ENCODE peak calls at places on chromosomes 2 and 18, in six cellular contexts. V is lower lobe of right lung, O is DND-41, P is sigmoid colon, H is upper lobe of right lung, N is GM12878. Y is an unnamed sample. For H3K4me1 and H3K27me3, the result is how much of the 10 kb centered on the place peaks cover.

GRCh38 chr2:128379021-128380005 is 60.6 kb upstream of the HS6ST1 start:
- DNase-seq in H (peak), O (no peak), N (no peak), P (peak), V (peak), Y (no peak)

GRCh38 chr2:44952143-44952805 is 10.8 kb downstream of the SIX3 start:
- DNase-seq in P (no peak), V (peak), H (no peak), N (no peak), O (no peak), Y (no peak)

GRCh38 chr2:109376796-109377495 is 236.8 kb downstream of the SEPTIN10 start:
- DNase-seq in H (peak), P (peak), O (no peak), V (no peak), N (no peak), Y (no peak)

GRCh38 chr2:19708776-19709175 is 193.0 kb downstream of the TTC32 start:
- DNase-seq in P (no peak), O (no peak), N (no peak), H (no peak), V (no peak), Y (no peak)

GRCh38 chr2:203908344-203909185 is 28.0 kb upstream of the ICOS start:
- DNase-seq in O (no peak), P (no peak), V (no peak), N (no peak), H (no peak), Y (no peak)

GRCh38 chr2:100416939-100417744 is at the start of gene CHST10:
- DNase-seq in P (peak), O (peak), H (peak), N (no peak), V (peak), Y (peak)

GRCh38 chr2:32852821-32853220 is 93.9 kb upstream of the LTBP1 start:
- DNase-seq in P (no peak), O (no peak), N (no peak), V (no peak), H (no peak), Y (no peak)

GRCh38 chr2:113930448-113930847 is 40.6 kb downstream of the ACTR3 start:
- DNase-seq in O (no peak), V (no peak), H (no peak), P (no peak), N (no peak), Y (no peak)

GRCh38 chr2:121596221-121597080 is 52.8 kb downstream of the CLASP1 start:
- DNase-seq in V (peak), O (no peak), H (no peak), N (peak), P (no peak), Y (no peak)

GRCh38 chr18:71784777-71785176 is 759.4 kb downstream of the CBLN2 start:
- DNase-seq in P (no peak), O (peak), H (no peak), V (no peak), N (no peak), Y (no peak)

GRCh38 chr2:200618590-200619021 is 32.8 kb downstream of the AOX1 start:
- DNase-seq in H (no peak), N (no peak), O (no peak), P (no peak), V (no peak), Y (no peak)

DNA sequence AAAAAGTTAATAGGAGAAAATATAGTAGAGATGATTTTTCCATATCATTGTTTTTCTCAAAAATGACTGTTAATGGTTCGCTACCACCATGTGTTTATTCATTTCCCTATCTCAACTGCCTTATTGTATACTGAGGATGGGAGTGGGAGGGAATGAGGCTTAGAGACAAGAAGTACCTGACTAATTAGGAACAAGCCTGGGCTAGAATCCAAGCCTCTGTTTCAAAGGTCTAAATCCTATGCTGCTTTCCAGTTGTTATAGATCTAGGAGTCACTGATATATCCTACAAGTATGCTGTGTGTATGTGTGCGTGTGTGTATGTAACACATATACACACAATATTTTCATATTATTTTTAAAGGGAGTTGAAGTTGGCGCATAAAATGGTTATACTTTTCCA is 465.9 kb downstream of the EPHA4 start:
- DNase-seq in P (no peak), V (no peak), H (no peak), N (no peak), O (no peak), Y (no peak)
- H3K4me1 ChIP-seq in P (under half), V (under half), H (under half), N (under half), O (under half), Y (under half)

DNA sequence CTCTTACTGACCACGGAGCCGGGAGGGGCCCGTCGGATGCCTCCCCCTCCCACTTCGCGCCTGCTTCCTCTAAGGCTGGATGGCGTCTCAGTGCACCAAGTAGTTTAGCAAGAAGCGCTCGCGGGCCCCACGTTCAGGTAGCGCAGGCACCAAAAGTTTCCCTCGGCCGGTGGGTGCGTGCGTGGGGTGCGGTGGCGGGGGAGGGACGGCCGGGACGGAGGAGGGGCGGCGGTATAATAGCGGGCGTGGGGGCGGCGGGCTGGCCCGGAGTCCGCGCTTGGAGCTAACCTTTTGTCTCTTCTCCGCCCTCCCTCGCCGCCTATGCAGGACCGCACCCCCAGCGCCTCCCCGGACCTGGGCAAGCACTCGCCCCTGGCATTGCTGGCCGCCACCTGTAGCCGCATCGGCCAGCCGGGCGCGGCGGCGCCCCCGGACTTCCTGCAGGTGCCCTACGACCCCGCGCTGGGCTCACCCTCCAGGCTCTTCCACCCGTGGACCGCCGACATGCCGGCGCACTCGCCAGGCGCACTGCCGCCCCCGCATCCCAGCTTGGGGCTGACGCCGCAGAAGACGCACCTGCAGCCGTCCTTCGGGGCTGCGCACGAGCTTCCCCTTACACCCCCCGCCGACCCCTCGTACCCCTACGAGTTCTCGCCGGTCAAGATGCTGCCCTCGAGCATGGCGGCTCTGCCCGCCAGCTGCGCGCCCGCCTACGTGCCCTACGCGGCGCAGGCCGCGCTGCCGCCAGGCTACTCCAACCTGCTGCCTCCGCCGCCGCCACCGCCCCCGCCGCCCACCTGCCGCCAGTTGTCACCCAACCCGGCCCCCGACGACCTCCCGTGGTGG is 1.0 kb downstream of the SP5 start:
- DNase-seq in V (no peak), H (peak), P (peak), N (no peak), O (no peak), Y (no peak)
- H3K27me3 ChIP-seq in V (half or more), H (half or more), P (under half), N (under half), O (under half), Y (under half)

GRCh38 chr2:41936751-41937463 is 110.9 kb upstream of the PKDCC start:
- DNase-seq in V (no peak), O (no peak), H (no peak), N (no peak), P (no peak), Y (no peak)

GRCh38 chr2:41935004-41935401 is 112.8 kb upstream of the PKDCC start:
- DNase-seq in O (no peak), H (no peak), V (no peak), P (no peak), N (no peak), Y (no peak)

GRCh38 chr2:41937464-41937861 is 110.4 kb upstream of the PKDCC start:
- DNase-seq in P (no peak), H (no peak), N (no peak), V (no peak), O (no peak), Y (no peak)

GRCh38 chr2:41934323-41935003 is 113.4 kb upstream of the PKDCC start:
- DNase-seq in V (no peak), N (no peak), O (no peak), H (no peak), P (no peak), Y (no peak)

GRCh38 chr2:41935806-41936205 is 112.0 kb upstream of the PKDCC start:
- DNase-seq in O (no peak), N (no peak), P (no peak), H (no peak), V (no peak), Y (no peak)
- H3K4me1 ChIP-seq in O (under half), N (under half), P (under half), H (under half), V (under half), Y (under half)

GRCh38 chr18:9441061-9441460 is 34.3 kb upstream of the RALBP1 start:
- DNase-seq in P (no peak), O (no peak), V (no peak), H (no peak), N (no peak), Y (no peak)
- H3K27me3 ChIP-seq in P (under half), O (under half), V (under half), H (under half), N (under half), Y (under half)

DNA sequence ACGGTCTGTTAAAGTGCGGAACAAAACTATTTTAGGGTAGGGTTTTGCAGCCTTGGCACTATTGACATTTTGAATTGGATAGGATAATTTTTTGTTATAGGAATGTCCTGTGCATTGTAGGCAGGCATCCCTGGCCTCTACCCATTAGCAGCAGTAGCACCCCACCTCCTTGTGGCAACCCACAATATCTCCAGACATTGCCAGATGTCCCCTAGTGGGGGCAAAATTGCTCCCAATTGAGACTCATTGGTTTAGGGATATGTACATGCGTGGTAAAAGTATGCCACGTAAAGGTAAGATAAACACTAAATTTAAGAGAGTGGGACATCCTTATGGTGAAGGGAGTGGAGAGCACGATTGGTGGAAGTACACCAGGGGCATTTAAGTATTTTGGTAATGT is 4.6 kb downstream of the MIB1 start:
- DNase-seq in V (no peak), O (no peak), P (no peak), H (no peak), N (no peak), Y (no peak)
- H3K4me1 ChIP-seq in V (under half), O (under half), P (under half), H (under half), N (under half), Y (under half)

DNA sequence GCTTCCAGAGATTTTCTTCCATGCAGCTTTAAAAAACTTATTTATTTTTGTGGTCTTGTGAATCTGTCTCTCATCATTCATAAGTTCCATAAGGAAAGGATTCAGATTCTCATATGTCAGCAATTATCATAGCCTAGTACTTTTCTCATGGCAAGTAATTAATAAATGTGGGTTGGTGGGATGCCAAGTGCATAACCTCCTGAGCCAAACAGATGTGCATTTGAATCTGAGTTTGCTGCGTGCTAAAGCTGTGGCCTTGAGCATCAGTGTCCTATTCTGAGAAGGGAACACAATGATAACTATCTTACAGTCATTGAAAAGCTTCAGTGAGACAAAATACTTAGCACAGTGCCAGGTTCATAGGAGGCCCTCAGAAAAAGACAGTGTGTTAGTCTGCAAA is 331.9 kb downstream of the PDE11A start:
- DNase-seq in O (no peak), H (no peak), N (no peak), P (no peak), V (no peak), Y (no peak)
- H3K27me3 ChIP-seq in O (under half), H (under half), N (under half), P (under half), V (under half), Y (under half)

GRCh38 chr2:222756951-222757645 is 85.6 kb downstream of the MOGAT1 start:
- DNase-seq in H (no peak), V (no peak), P (no peak), N (no peak), O (no peak), Y (no peak)
- H3K4me1 ChIP-seq in H (under half), V (under half), P (under half), N (under half), O (under half), Y (under half)

DNA sequence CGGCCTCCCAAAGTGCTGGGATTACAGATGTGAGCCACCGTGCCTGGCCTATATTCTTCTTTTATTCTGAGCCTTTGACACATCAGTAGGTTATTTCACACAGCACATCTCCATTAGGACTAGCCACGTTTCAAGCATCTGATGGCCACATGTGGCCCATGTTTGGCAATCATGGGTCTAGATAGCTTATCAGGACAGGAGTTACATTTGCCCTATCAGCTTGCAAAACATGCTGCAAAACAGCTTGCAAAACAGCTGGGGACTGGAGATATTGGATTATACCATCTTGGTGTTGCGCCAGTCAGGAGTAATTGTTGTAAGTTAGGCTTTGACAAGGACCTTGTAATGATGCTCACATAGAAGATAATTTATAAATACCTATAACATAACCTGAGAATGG is 94.9 kb downstream of the GBX2 start:
- DNase-seq in V (no peak), H (no peak), O (no peak), P (no peak), N (no peak), Y (no peak)
- H3K27me3 ChIP-seq in V (under half), H (under half), O (under half), P (under half), N (under half), Y (under half)

DNA sequence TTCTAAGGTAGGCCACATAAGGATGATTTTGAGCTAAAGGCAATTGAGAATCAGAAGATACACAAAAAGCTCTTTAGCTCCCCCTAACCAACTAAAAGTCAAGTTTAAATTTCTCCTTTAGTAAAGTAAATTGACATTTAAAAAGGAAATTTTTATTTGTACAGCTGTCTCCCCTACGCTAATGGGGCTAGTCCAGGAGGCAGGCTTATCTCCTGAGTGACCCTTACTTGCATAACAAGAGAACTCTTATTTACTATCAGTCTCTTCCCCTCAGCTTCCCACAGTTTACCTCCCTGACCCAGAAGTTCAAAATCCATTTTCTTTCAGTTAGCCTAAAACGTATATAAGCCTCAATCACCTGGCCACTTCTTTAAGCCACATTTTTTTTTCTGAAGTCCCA is 1002.8 kb upstream of the NRXN1 start:
- DNase-seq in V (no peak), O (no peak), H (no peak), P (no peak), N (no peak), Y (no peak)
- H3K4me1 ChIP-seq in V (under half), O (under half), H (under half), P (under half), N (under half), Y (under half)

Y was measured in naive thymus-derived CD4-positive, alpha-beta T cell.